ENCODE peak calls at places on chromosome 15, in four cellular contexts. I, M, B and F are unnamed samples.

GRCh38 chr15:78938608-78939488 is 6.0 kb downstream of the CTSH start:
- DNase-seq in B (no peak), M (no peak), I (no peak), F (no peak)

GRCh38 chr15:99202176-99202552 is 47.2 kb downstream of the TTC23 start:
- DNase-seq in I (no peak), M (no peak), B (no peak), F (no peak)

GRCh38 chr15:67063689-67064606 is 1.5 kb upstream of the SMAD3 start:
- DNase-seq in I (peak; percentile 73), B (peak; percentile 84), M (peak; percentile 17), F (peak; percentile 99)

GRCh38 chr15:94086360-94086759 is 145.0 kb upstream of the MCTP2 start:
- DNase-seq in B (no peak), I (no peak), M (peak; percentile 31), F (no peak)

GRCh38 chr15:75620776-75621536 is 4.6 kb downstream of the SNUPN start:
- DNase-seq in I (no peak), M (peak; percentile 89), B (no peak), F (no peak)

GRCh38 chr15:88166330-88166993 is 90.1 kb downstream of the NTRK3 start:
- DNase-seq in B (peak; percentile 48), I (peak; percentile 78), M (no peak), F (peak; percentile 61)

GRCh38 chr15:67945951-67946700 is 106.3 kb upstream of the RNU6-1 start:
- DNase-seq in M (peak; percentile 44), B (peak; percentile 91), I (peak; percentile 51), F (peak; percentile 99)

GRCh38 chr15:25795712-25796111 is 67.4 kb downstream of the ATP10A start:
- DNase-seq in I (no peak), B (peak; percentile 12), M (no peak), F (no peak)

GRCh38 chr15:83155937-83156336 is 48.5 kb downstream of the TM6SF1 start:
- DNase-seq in I (no peak), B (no peak), M (no peak), F (peak; percentile 27)

GRCh38 chr15:41698779-41699178 is 38.6 kb downstream of the MGA start:
- DNase-seq in I (no peak), M (peak; percentile 70), B (no peak), F (no peak)

GRCh38 chr15:100808691-100809090 is 70.9 kb upstream of the ALDH1A3 start:
- DNase-seq in M (no peak), B (no peak), I (no peak), F (no peak)

GRCh38 chr15:61750271-61751084 is 309.8 kb downstream of the VPS13C start:
- DNase-seq in I (no peak), M (no peak), B (no peak), F (no peak)

GRCh38 chr15:43370310-43370974 is 401 bp downstream of the ZSCAN29 start:
- DNase-seq in B (peak; percentile 44), I (no peak), M (peak; percentile 47), F (peak; percentile 59)

GRCh38 chr15:22887157-22887951 is 48.9 kb downstream of the NIPA2 start:
- DNase-seq in B (no peak), I (no peak), M (peak; percentile 94), F (no peak)

GRCh38 chr15:77066961-77067690 is 3.8 kb downstream of the TSPAN3 start:
- DNase-seq in B (no peak), I (no peak), M (peak; percentile 54), F (no peak)

GRCh38 chr15:100559330-100559729 is 30.6 kb upstream of the CERS3 start:
- DNase-seq in M (peak; percentile 81), I (no peak), B (no peak), F (no peak)

GRCh38 chr15:92405942-92406341 is 12.3 kb downstream of the ST8SIA2 start:
- DNase-seq in B (no peak), I (no peak), M (no peak), F (no peak)

GRCh38 chr15:55784284-55784683 is 41.3 kb upstream of the PRTG start:
- DNase-seq in M (no peak), I (no peak), B (no peak), F (peak; percentile 91)

GRCh38 chr15:84684092-84684491 is 26.1 kb upstream of the NMB start:
- DNase-seq in M (peak; percentile 53), B (no peak), I (no peak), F (peak; percentile 22)

DNA sequence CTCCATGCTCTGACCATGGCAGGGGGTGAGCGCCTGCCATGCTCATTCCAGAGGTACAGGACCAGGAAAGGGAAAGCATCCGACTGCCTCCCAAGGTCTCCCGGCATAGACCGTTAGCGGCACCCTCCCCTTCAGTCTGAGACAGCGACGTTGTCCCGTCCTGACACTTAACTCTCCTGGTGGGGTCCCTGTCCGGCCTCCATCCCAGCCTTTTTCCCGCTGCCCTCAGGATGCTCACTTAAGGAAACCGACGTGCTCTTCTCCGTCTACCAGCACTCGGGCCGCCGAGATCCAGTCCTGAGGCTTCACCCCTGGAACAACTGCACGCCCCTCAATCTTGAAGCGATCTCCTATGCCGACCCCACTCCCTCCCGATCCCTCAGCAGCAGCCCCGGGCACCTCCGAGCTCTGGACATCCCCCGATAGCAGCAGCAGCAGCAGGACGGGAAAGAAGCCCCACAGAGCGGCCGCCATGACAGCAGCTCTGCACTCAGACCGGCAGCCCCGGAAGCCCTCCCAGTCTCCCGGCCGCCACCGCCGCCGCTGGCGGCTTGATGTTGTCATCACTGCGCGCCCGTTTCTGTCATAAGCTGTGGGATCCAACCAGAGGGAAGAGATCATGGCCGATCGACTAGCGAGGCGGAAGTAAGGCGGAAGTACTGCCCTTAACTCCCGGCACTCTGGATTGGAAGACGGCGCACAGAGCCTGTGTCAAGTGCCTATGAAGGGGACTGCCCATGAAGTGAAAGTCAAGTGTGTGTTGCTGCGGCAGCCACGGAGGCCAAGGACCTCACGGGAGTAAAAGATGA is at the start of the genes EMC7 and PGBD4:
- DNase-seq in B (peak; percentile 99), I (peak; percentile 99), M (peak; percentile 100), F (peak; percentile 99)
- H3K9ac ChIP-seq in B (peak within 1 kb of the TSS; percentile 91), I (peak within 1 kb of the TSS; percentile 92), M (peak within 1 kb of the TSS; percentile 92), F (peak within 1 kb of the TSS; percentile 80)

DNA sequence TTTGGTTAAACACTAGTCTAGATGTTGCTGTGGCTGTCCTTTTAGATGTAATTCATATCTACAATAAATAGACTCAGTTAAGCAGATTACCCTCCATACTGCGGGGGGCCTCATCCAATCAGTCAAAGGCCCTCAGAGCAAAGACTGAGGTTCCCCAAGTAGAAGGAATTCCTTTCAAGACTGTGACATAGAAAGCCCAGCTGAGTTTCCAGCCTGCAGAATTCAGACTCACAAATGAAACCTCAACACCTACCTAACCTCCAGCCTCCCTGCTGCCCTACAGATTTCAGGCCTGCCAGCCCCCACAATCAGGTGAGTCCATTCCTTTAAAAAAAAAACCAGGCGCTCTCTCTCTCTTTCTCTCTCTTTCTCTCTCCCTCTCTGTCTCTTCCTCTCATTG is 73.6 kb upstream of the NSMCE3 start:
- DNase-seq in I (no peak), B (no peak), M (no peak), F (no peak)
- H4K5ac ChIP-seq in I (no peak overlapping the region), B (no peak overlapping the region), M (no peak overlapping the region), F (no peak overlapping the region)

GRCh38 chr15:33153548-33153947 is 41.0 kb downstream of the FMN1 start:
- DNase-seq in M (no peak), B (no peak), I (no peak), F (no peak)

GRCh38 chr15:33157636-33158035 is 36.9 kb downstream of the FMN1 start:
- DNase-seq in I (no peak), B (no peak), M (no peak), F (no peak)

GRCh38 chr15:33158359-33158758 is 36.2 kb downstream of the FMN1 start:
- DNase-seq in M (no peak), B (no peak), I (no peak), F (no peak)

GRCh38 chr15:33154366-33155166 is 39.9 kb downstream of the FMN1 start:
- DNase-seq in B (no peak), I (no peak), M (peak; percentile 55), F (no peak)

GRCh38 chr15:33156021-33156420 is 38.5 kb downstream of the FMN1 start:
- DNase-seq in I (no peak), M (no peak), B (no peak), F (no peak)
- H3K9ac ChIP-seq in I (no peak overlapping the region), M (no peak overlapping the region), B (no peak overlapping the region), F (no peak overlapping the region)

DNA sequence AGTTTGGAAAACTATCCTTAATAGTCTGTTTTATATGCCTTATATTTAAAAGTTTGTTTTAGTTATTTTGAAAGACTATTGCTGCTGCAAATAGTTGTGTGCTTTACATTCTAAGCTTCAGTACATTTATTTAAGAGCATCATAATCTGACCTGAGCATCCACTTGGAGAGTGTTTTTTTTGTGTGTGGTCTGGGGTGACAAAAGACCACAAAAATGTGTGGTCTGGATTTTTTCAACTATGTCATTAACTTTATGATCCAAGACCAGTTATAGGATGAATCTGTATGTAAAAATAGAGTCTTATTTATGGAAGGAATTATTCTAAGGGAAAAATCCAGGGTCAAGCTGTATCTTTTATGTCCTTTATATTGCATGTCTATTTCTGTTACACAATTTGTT is 77.4 kb downstream of the SLTM start:
- DNase-seq in I (no peak), M (peak; percentile 70), B (no peak), F (no peak)
- H4K5ac ChIP-seq in I (no peak overlapping the region), M (no peak overlapping the region), B (no peak overlapping the region), F (no peak overlapping the region)

GRCh38 chr15:82040862-82041261 is 5.0 kb downstream of the MEX3B start:
- DNase-seq in I (peak; percentile 67), B (peak; percentile 82), M (no peak), F (peak; percentile 77)
- H3K9ac ChIP-seq in I (no peak overlapping the region), B (no peak overlapping the region), M (no peak overlapping the region), F (no peak overlapping the region)